ENCODE peak calls at places on chromosomes 3 and 15, in seven cellular contexts. L is psoas muscle, O is fibroblast of lung, P is Panc1, F is cardiac muscle cell, J is AG09309, V is HFFc6. B is an unnamed sample.

GRCh38 chr3:18432752-18433151 is 7.6 kb upstream of the SATB1 start:
- DNase-seq in L (no peak), O (no peak), P (no peak), F (no peak), J (no peak), V (no peak), B (no peak)

GRCh38 chr3:71585126-71585525 is 1.6 kb upstream of the FOXP1 start:
- DNase-seq in L (no peak), O (peak), P (no peak), F (peak), J (no peak), V (no peak), B (no peak)

GRCh38 chr15:36590838-36591237 is 11.4 kb downstream of the CDIN1 start:
- DNase-seq in L (no peak), O (peak), P (no peak), F (no peak), J (peak), V (peak), B (no peak)

GRCh38 chr3:123620338-123620737 is 35.5 kb upstream of the HACD2 start:
- DNase-seq in L (no peak), O (peak), P (no peak), F (no peak), J (no peak), V (no peak), B (no peak)

GRCh38 chr15:52303093-52303772 is 7.6 kb upstream of the MYO5C start:
- DNase-seq in L (no peak), O (no peak), P (no peak), F (no peak), J (no peak), V (no peak), B (no peak)

GRCh38 chr15:78072080-78072892 is 5.2 kb downstream of the TBC1D2B start:
- DNase-seq in L (no peak), O (peak), P (no peak), F (peak), J (peak), V (peak), B (no peak)

GRCh38 chr3:187296058-187296457 is 4.5 kb upstream of the MASP1 start:
- DNase-seq in L (no peak), O (no peak), P (no peak), F (no peak), J (no peak), V (no peak), B (no peak)

GRCh38 chr15:70569718-70570231 is 193.6 kb downstream of the UACA start:
- DNase-seq in L (no peak), O (peak), P (no peak), F (no peak), J (no peak), V (no peak), B (no peak)

GRCh38 chr3:112761062-112761638 is 85.5 kb downstream of the CD200R1L start:
- DNase-seq in L (no peak), O (peak), P (no peak), F (no peak), J (no peak), V (no peak), B (no peak)

GRCh38 chr3:168511428-168512014 is 415.8 kb upstream of the GOLIM4 start:
- DNase-seq in L (no peak), O (peak), P (peak), F (peak), J (no peak), V (peak), B (no peak)

GRCh38 chr3:94162700-94163099 is 99.8 kb downstream of the NSUN3 start:
- DNase-seq in L (no peak), O (peak), P (no peak), F (no peak), J (no peak), V (peak), B (no peak)

GRCh38 chr3:77795013-77795412 is 755.1 kb downstream of the ROBO2 start:
- DNase-seq in L (no peak), O (no peak), P (no peak), F (no peak), J (no peak), V (no peak), B (no peak)

GRCh38 chr3:137304313-137305056 is 346.7 kb downstream of the IL20RB start:
- DNase-seq in L (no peak), O (no peak), P (no peak), F (no peak), J (no peak), V (no peak), B (no peak)
- TF ChIP-seq CTCF in L (no peak), O (no peak), P (peak), F (no peak), J (no peak), V (no peak), B (peak)

GRCh38 chr15:46170326-46170725 is 535.5 kb downstream of the SQOR start:
- DNase-seq in L (no peak), O (no peak), P (no peak), F (no peak), J (no peak), V (no peak), B (no peak)

GRCh38 chr15:46166750-46167149 is 531.9 kb downstream of the SQOR start:
- DNase-seq in L (no peak), O (no peak), P (no peak), F (no peak), J (no peak), V (no peak), B (no peak)
- TF ChIP-seq CTCF in L (no peak), O (no peak), P (no peak), F (no peak), J (no peak), V (no peak), B (no peak)

DNA sequence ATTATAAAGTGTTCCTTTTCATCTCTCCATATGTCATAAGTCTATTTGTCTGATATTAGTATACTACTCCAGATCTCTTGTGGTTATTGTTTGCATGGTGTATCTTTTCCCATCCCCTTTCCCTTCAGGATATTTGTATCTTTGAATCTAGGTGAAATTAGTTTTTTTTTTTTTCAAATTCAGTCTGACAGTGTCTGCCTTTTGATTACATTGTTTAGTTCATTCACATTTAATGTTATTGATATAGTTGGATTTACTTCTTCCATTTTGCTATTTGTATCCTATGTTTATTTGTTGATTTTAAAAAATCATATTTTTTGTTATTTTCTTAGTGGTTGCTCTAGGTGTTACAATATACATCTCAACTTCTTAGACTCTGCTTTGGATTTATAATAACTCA is 283.0 kb downstream of the CHST2 start:
- DNase-seq in L (no peak), O (no peak), P (no peak), F (no peak), J (no peak), V (no peak), B (no peak)
- TF ChIP-seq CTCF in L (no peak), O (no peak), P (no peak), F (no peak), J (no peak), V (no peak), B (no peak)

DNA sequence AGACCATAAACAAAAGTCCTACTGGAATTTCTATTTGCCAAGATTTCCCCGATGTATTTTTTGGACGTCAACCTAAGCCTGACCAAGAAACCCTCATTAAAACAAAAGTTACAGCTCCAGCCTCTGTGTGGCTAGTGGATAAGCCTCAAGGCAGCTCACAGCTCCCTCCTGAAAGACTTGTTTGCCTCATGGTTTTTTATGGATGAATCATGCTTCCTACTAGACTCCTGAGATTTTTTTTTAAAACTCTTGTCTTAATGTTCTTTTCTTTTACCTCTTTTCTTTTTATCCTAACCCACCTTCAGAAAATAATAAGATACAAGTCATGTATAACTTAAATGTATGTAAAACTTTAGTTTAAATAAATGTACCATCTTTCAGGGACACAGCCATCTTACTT is 52.4 kb downstream of the SUCNR1 start:
- DNase-seq in L (no peak), O (peak), P (no peak), F (no peak), J (peak), V (peak), B (no peak)
- TF ChIP-seq CTCF in L (no peak), O (no peak), P (no peak), F (no peak), J (no peak), V (no peak), B (no peak)

DNA sequence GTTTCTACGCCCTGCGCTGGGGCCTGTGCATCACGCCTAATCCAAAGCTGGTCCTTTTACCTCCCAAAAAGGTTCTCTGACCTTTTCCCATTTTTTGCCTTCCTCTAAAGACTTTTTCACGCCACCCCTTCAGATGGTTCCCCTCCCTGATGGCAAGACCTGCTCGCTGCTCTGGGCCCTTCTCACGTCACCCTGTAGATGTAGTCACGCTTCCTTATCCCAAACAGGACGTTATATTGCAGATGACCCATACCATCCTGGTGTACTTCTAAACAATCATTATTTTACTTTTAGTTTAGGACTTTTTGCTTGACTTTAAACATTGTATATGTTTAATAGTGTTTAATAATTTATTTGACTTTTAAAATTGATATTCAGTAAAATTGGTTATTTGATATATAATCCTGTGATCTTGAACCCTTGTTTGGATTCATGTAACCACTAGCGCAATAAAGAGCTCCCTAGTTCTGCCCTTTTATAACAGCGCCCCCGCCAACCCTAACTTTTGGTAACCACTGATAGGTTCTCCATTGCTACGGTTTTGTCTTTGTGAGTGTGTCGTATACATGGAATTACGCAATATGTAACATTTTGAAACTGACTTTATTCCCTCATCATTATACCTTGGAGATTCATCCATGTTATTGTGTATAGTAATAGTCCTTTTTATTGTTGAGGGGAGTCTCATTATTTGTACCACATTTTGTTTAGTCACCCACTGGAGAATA is 159.0 kb upstream of the CHRNA7 start:
- DNase-seq in L (no peak), O (no peak), P (no peak), F (no peak), J (no peak), V (no peak), B (peak)
- TF ChIP-seq CTCF in L (no peak), O (no peak), P (no peak), F (no peak), J (no peak), V (no peak), B (no peak)

DNA sequence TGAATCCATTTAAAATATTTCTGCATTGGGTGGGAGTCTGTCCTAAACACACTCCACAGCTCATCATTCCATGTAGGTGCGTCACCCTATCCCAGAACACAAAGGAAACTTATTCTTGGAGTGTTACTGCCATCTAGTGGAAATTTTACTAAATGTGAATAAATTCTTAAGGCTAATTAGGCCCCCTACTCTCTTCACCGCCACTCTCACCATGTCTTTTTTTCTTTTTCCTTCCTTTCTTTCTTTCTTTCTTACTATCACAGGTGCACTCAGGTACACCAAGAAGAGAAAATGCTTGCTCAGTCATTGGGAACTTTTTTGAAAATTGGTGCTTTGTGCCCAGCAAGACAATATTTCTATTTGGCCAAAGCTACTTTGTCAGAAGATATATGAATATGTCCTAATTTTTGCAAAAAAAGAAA is 26.4 kb upstream of the ATP8B4 start:
- DNase-seq in L (no peak), O (peak), P (peak), F (peak), J (no peak), V (peak), B (no peak)
- TF ChIP-seq CTCF in L (peak), O (peak), P (peak), F (peak), J (peak), V (peak), B (peak)

DNA sequence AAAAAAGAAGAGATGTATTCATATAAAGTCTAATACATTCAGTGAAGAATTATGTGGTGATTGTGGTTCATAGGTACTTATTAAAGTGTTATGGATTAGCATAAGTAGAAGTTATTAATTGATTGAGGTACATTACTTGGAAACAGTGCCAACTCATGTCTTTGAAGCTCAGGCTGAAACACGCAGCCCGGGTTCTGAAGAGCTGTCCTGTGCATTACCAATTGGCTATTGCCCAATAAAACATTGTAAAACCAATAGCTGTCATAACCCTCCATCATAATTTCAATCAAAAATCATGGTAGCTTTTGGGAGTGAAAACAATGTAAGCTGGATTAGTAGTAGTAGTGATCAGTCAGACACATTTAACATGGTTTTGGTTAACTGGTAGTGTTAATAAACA is 560.2 kb downstream of the MCTP2 start:
- DNase-seq in L (no peak), O (no peak), P (no peak), F (no peak), J (no peak), V (no peak), B (no peak)
- TF ChIP-seq CTCF in L (no peak), O (no peak), P (no peak), F (no peak), J (no peak), V (no peak), B (no peak)

DNA sequence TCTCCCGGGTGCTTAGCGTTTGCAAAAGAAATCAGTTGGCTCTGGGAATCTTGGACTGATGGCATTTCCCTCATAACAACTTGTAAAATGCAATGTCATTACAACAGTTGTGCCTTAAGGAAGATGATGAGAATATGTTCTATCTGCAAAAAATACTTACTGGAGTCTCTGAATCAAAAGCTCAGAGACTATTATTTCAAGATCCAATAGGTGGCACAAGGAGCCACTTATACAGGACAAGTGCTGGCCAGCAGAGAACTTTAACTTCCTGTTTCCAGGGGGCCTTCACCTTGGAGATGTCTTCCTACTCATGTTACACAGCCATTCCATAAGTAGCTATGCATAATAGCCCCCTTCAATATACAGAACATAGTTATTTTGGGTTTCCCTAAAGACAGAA is 8.9 kb upstream of the RPS27L start:
- DNase-seq in L (no peak), O (no peak), P (no peak), F (no peak), J (no peak), V (peak), B (no peak)
- TF ChIP-seq CTCF in L (no peak), O (peak), P (no peak), F (no peak), J (no peak), V (peak), B (peak)

DNA sequence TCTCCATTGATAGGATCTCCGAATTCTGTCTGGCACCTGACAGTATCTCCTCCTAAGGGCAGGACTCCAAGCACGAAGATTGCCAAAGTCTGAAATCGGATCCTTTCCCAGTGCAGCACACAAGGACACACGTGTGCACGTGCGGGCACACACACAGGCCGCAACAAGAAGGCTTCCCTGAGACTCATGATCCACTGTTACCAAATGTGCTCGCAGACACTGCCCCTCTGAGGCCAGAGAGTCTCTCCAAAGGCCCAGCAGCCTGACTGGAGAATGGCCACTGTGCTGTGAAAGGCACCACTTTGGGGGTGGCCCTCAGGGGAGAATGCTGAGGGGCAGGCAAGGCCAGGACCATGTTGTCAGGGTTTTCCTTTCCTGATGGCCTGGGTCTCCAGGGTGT is 112.0 kb upstream of the ETV5 start:
- DNase-seq in L (peak), O (no peak), P (no peak), F (no peak), J (no peak), V (no peak), B (no peak)
- TF ChIP-seq CTCF in L (peak), O (peak), P (peak), F (no peak), J (no peak), V (no peak), B (peak)

B was measured in GM13977.